ENCODE peak calls at places on chromosomes 6 and 20, in four cellular contexts. One of them, this sample, is unnamed.

GRCh38 chr6:125994659-125995488 is 8.5 kb downstream of the TRMT11 start:
- DNase-seq in A549: no peak
- DNase-seq in bronchial epithelial cell: no peak
- DNase-seq in cardiac muscle cell: no peak
- DNase-seq in this sample: peak; percentile 21

GRCh38 chr6:170131351-170131750 is 159.5 kb downstream of the DLL1 start:
- DNase-seq in bronchial epithelial cell: no peak
- DNase-seq in A549: no peak
- DNase-seq in cardiac muscle cell: no peak
- DNase-seq in this sample: no peak

GRCh38 chr20:34022154-34022842 is 28.6 kb downstream of the RALY start:
- DNase-seq in A549: peak; percentile 39
- DNase-seq in cardiac muscle cell: peak; percentile 34
- DNase-seq in bronchial epithelial cell: peak; percentile 26
- DNase-seq in this sample: no peak

GRCh38 chr6:167394820-167395219 is 69.9 kb downstream of the TTLL2 start:
- DNase-seq in bronchial epithelial cell: no peak
- DNase-seq in A549: no peak
- DNase-seq in cardiac muscle cell: no peak
- DNase-seq in this sample: no peak

GRCh38 chr6:30329331-30329730 is 2.6 kb downstream of the TRIM39 start:
- DNase-seq in bronchial epithelial cell: no peak
- DNase-seq in A549: no peak
- DNase-seq in cardiac muscle cell: no peak
- DNase-seq in this sample: no peak

GRCh38 chr6:71403422-71404134 is 115.0 kb downstream of the OGFRL1 start:
- DNase-seq in cardiac muscle cell: peak; percentile 44
- DNase-seq in A549: no peak
- DNase-seq in bronchial epithelial cell: no peak
- DNase-seq in this sample: peak; percentile 24

GRCh38 chr6:151675746-151676459 is 131.6 kb upstream of the ESR1 start:
- DNase-seq in bronchial epithelial cell: peak; percentile 49
- DNase-seq in A549: peak; percentile 56
- DNase-seq in cardiac muscle cell: peak; percentile 47
- DNase-seq in this sample: peak; percentile 50

GRCh38 chr6:84065718-84066290 is 32.2 kb downstream of the MRAP2 start:
- DNase-seq in cardiac muscle cell: peak; percentile 45
- DNase-seq in A549: no peak
- DNase-seq in bronchial epithelial cell: peak; percentile 95
- DNase-seq in this sample: no peak

GRCh38 chr6:111096246-111096645 is 8.9 kb downstream of the SLC16A10 start:
- DNase-seq in cardiac muscle cell: no peak
- DNase-seq in A549: no peak
- DNase-seq in bronchial epithelial cell: peak; percentile 88
- DNase-seq in this sample: no peak

GRCh38 chr6:95294047-95294446 is 283.3 kb upstream of the MANEA start:
- DNase-seq in A549: no peak
- DNase-seq in bronchial epithelial cell: peak; percentile 66
- DNase-seq in cardiac muscle cell: no peak
- DNase-seq in this sample: no peak

GRCh38 chr20:22098451-22098850 is 393.0 kb downstream of the PAX1 start:
- DNase-seq in cardiac muscle cell: no peak
- DNase-seq in A549: no peak
- DNase-seq in bronchial epithelial cell: no peak
- DNase-seq in this sample: no peak

GRCh38 chr6:134145786-134146185 is 93.4 kb upstream of the SLC2A12 start:
- DNase-seq in cardiac muscle cell: peak; percentile 69
- DNase-seq in A549: no peak
- DNase-seq in bronchial epithelial cell: no peak
- DNase-seq in this sample: no peak

GRCh38 chr6:104940881-104941693 is 15.8 kb upstream of the LIN28B start:
- DNase-seq in A549: no peak
- DNase-seq in bronchial epithelial cell: peak; percentile 10
- DNase-seq in cardiac muscle cell: peak; percentile 53
- DNase-seq in this sample: peak; percentile 88

GRCh38 chr6:45724511-45724910 is 291.1 kb downstream of the CLIC5 start:
- DNase-seq in bronchial epithelial cell: peak; percentile 86
- DNase-seq in A549: no peak
- DNase-seq in cardiac muscle cell: peak; percentile 89
- DNase-seq in this sample: no peak

GRCh38 chr20:36865861-36866149 is 10.1 kb upstream of the TLDC2 start:
- DNase-seq in A549: no peak
- DNase-seq in bronchial epithelial cell: no peak
- DNase-seq in cardiac muscle cell: no peak
- DNase-seq in this sample: no peak

GRCh38 chr6:90907931-90908655 is 321.2 kb upstream of the MAP3K7 start:
- DNase-seq in A549: no peak
- DNase-seq in bronchial epithelial cell: peak; percentile 97
- DNase-seq in cardiac muscle cell: no peak
- DNase-seq in this sample: no peak

GRCh38 chr20:34978092-34978744 is 22.6 kb downstream of the MYH7B start:
- DNase-seq in bronchial epithelial cell: no peak
- DNase-seq in cardiac muscle cell: no peak
- DNase-seq in A549: no peak
- DNase-seq in this sample: no peak

DNA sequence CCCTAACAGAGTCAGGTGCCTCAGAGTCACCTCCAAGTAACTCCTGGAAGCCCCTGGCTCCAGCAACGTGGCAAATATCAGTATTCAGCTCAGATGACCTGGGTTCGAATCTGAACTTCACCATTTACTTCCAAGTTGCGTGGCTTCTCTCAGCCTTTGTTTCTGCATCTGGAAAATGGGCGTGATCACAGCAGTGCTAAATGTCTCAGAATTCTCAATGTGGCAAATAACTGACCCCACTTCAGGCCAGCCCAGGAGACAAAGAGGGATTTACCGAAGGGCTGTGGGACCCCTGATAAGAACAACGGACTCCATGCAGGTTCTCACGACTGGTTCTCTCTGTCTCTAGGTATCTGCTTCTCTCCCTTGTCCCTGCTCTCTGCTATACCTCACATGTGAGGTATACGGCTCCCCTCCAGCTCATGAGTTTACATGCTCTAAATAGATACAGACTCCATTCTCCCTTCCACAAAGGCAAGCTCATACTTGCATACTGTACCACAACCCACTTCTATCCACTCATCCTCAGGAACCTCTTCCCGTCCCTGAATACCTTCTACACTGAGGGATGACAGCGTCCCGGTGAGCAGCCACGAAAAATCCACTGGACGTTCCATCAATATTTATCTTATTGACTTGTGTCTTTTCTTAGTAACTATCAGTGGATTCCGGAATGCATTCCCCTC is 84.1 kb downstream of the SNX5 start:
- DNase-seq in A549: no peak
- DNase-seq in cardiac muscle cell: no peak
- DNase-seq in bronchial epithelial cell: peak; percentile 75
- DNase-seq in this sample: no peak
- TF ChIP-seq CTCF in A549: no peak
- TF ChIP-seq CTCF in cardiac muscle cell: no peak
- TF ChIP-seq CTCF in bronchial epithelial cell: no peak
- TF ChIP-seq CTCF in this sample: no peak

DNA sequence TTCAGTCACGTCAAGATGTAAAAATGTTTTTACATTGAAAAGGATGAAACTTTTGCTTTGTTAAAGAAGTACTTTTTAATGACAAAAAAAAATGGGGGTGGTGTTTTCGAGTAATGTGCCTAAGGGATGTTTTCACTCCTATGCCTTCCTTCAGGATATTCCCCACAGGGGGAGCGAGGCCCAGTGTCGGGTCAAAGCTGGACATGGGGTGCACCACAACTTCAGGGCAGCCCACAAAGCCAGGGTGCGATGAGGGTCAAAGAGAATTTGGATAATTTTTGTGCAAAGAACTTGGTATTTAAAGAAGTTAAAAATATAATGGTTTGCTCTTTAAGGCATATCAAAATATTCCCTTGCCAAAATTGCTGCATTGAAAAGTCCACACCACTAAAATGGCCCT is 247.8 kb downstream of the KCNQ5 start:
- DNase-seq in A549: no peak
- DNase-seq in bronchial epithelial cell: no peak
- DNase-seq in cardiac muscle cell: no peak
- DNase-seq in this sample: no peak
- TF ChIP-seq CTCF in A549: no peak
- TF ChIP-seq CTCF in bronchial epithelial cell: no peak
- TF ChIP-seq CTCF in cardiac muscle cell: no peak
- TF ChIP-seq CTCF in this sample: no peak

GRCh38 chr20:61976275-61976649 is 89.4 kb downstream of the TAF4 start:
- DNase-seq in A549: no peak
- DNase-seq in bronchial epithelial cell: no peak
- DNase-seq in cardiac muscle cell: no peak
- DNase-seq in this sample: no peak
- TF ChIP-seq CTCF in A549: no peak
- TF ChIP-seq CTCF in bronchial epithelial cell: no peak
- TF ChIP-seq CTCF in cardiac muscle cell: no peak
- TF ChIP-seq CTCF in this sample: no peak

GRCh38 chr6:129309154-129309553 is 400.8 kb downstream of the ARHGAP18 start:
- DNase-seq in A549: no peak
- DNase-seq in cardiac muscle cell: no peak
- DNase-seq in bronchial epithelial cell: no peak
- DNase-seq in this sample: no peak
- TF ChIP-seq CTCF in A549: no peak
- TF ChIP-seq CTCF in cardiac muscle cell: no peak
- TF ChIP-seq CTCF in bronchial epithelial cell: no peak
- TF ChIP-seq CTCF in this sample: no peak

GRCh38 chr6:16276991-16277981 is 38.9 kb downstream of the GMPR start:
- DNase-seq in bronchial epithelial cell: peak; percentile 90
- DNase-seq in A549: peak; percentile 80
- DNase-seq in cardiac muscle cell: peak; percentile 89
- DNase-seq in this sample: peak; percentile 48
- TF ChIP-seq CTCF in bronchial epithelial cell: peak; percentile 67
- TF ChIP-seq CTCF in A549: peak; percentile 43
- TF ChIP-seq CTCF in cardiac muscle cell: peak; percentile 69
- TF ChIP-seq CTCF in this sample: no peak

GRCh38 chr6:165664553-165665383 is 1.7 kb upstream of the PDE10A start:
- DNase-seq in A549: no peak
- DNase-seq in cardiac muscle cell: peak; percentile 49
- DNase-seq in bronchial epithelial cell: no peak
- DNase-seq in this sample: no peak
- TF ChIP-seq CTCF in A549: no peak
- TF ChIP-seq CTCF in cardiac muscle cell: peak; percentile 30
- TF ChIP-seq CTCF in bronchial epithelial cell: no peak
- TF ChIP-seq CTCF in this sample: peak; percentile 22

DNA sequence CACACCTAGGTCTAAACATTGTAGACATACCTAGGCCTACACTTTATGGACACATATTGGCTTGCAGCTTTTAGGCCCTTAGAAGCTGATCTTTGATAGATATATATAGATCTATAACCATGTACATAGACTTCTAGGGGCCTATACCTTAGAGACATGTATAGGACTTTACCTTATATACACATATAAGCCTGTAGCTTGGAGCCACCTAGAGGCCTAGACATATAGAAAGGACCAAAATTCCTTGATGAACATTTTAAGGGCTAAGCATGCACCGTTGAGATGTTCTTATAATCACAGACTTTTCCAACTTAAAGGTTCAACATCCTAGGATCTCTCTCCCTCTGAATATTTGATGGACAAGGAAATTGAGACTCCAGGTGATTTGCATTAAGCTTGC is 371.7 kb upstream of the SASH1 start:
- DNase-seq in cardiac muscle cell: peak; percentile 33
- DNase-seq in A549: no peak
- DNase-seq in bronchial epithelial cell: peak; percentile 53
- DNase-seq in this sample: no peak
- TF ChIP-seq CTCF in cardiac muscle cell: peak; percentile 41
- TF ChIP-seq CTCF in A549: no peak
- TF ChIP-seq CTCF in bronchial epithelial cell: peak; percentile 45
- TF ChIP-seq CTCF in this sample: no peak